ENCODE peak calls at places on chromosomes 4 and X, in six cellular contexts. E is HepG2, J is H1, Z is HCT116, G is K562, A is esophagus muscularis mucosa. L is an unnamed sample.

GRCh38 chrX:68018248-68019203 is 414.8 kb downstream of the OPHN1 start:
- DNase-seq in G (peak), E (peak), J (peak), Z (peak), A (no peak), L (no peak)

GRCh38 chrX:153981771-153982533 is 9.4 kb downstream of the TMEM187 start:
- DNase-seq in E (no peak), G (no peak), Z (no peak), A (no peak), J (no peak), L (no peak)

GRCh38 chrX:23228950-23229448 is 105.7 kb upstream of the PTCHD1 start:
- DNase-seq in E (no peak), A (no peak), G (no peak), J (no peak), Z (no peak), L (no peak)

GRCh38 chr4:115090483-115091075 is 22.8 kb downstream of the NDST4 start:
- DNase-seq in A (no peak), G (peak), E (peak), Z (peak), J (no peak), L (no peak)

GRCh38 chr4:29558789-29559188 is 1161.4 kb upstream of the PCDH7 start:
- DNase-seq in J (no peak), G (no peak), E (no peak), Z (no peak), A (no peak), L (no peak)

GRCh38 chrX:22795680-22796079 is 204.1 kb upstream of the DDX53 start:
- DNase-seq in G (no peak), A (no peak), J (no peak), E (no peak), Z (no peak), L (no peak)

GRCh38 chrX:12197030-12197429 is 58.8 kb downstream of the FRMPD4 start:
- DNase-seq in J (no peak), E (no peak), A (no peak), G (no peak), Z (no peak), L (no peak)

GRCh38 chr4:24537025-24537424 is 47.3 kb downstream of the DHX15 start:
- DNase-seq in E (no peak), G (no peak), Z (no peak), A (no peak), J (no peak), L (no peak)

GRCh38 chr4:138734746-138735145 is 280.8 kb upstream of the NOCT start:
- DNase-seq in E (no peak), A (no peak), G (no peak), Z (no peak), J (no peak), L (no peak)

GRCh38 chr4:101020956-101021355 is 326.4 kb downstream of the PPP3CA start:
- DNase-seq in E (no peak), Z (peak), A (no peak), J (no peak), G (no peak), L (no peak)

GRCh38 chr4:115274545-115274944 is 161.1 kb upstream of the NDST4 start:
- DNase-seq in E (no peak), Z (no peak), J (no peak), A (no peak), G (no peak), L (no peak)

GRCh38 chr4:22179124-22179874 is 230.7 kb upstream of the KCNIP4 start:
- DNase-seq in G (no peak), E (no peak), A (no peak), J (no peak), Z (no peak), L (no peak)

GRCh38 chr4:175560628-175561027 is 251.4 kb downstream of the GPM6A start:
- DNase-seq in E (no peak), G (no peak), A (no peak), J (no peak), Z (peak), L (no peak)

GRCh38 chrX:151694121-151694520 is 1.1 kb upstream of the PRRG3 start:
- DNase-seq in G (no peak), J (no peak), A (no peak), Z (no peak), E (no peak), L (no peak)

GRCh38 chrX:40156472-40157227 is 58.9 kb upstream of the BCOR start:
- DNase-seq in E (no peak), G (no peak), Z (no peak), J (no peak), A (no peak), L (no peak)

GRCh38 chr4:3046149-3046548 is 28.2 kb downstream of the HTT-AS start:
- DNase-seq in Z (no peak), A (no peak), E (no peak), G (no peak), J (no peak), L (no peak)

GRCh38 chr4:142218726-142219125 is 582.3 kb downstream of the IL15 start:
- DNase-seq in Z (no peak), E (no peak), J (no peak), G (no peak), A (no peak), L (no peak)

GRCh38 chrX:1387141-1387776 is 4.7 kb downstream of the SLC25A6 start:
- DNase-seq in J (no peak), G (no peak), Z (no peak), A (no peak), E (no peak), L (no peak)

GRCh38 chrX:1385251-1385794 is 6.6 kb downstream of the SLC25A6 start:
- DNase-seq in Z (no peak), E (no peak), A (no peak), J (no peak), G (no peak), L (no peak)

GRCh38 chrX:1386338-1387127 is 5.4 kb downstream of the SLC25A6 start:
- DNase-seq in Z (no peak), A (no peak), E (no peak), J (no peak), G (no peak), L (no peak)

GRCh38 chrX:1384738-1385250 is 7.1 kb downstream of the SLC25A6 start:
- DNase-seq in J (no peak), G (peak), A (no peak), Z (no peak), E (no peak), L (no peak)

GRCh38 chrX:1385824-1386223 is 6.1 kb downstream of the SLC25A6 start:
- DNase-seq in A (no peak), Z (no peak), E (no peak), G (no peak), J (no peak), L (no peak)
- TF ChIP-seq POLR2AphosphoS5 in A (no peak), Z (no peak), E (no peak), G (no peak), J (peak), L (peak)

DNA sequence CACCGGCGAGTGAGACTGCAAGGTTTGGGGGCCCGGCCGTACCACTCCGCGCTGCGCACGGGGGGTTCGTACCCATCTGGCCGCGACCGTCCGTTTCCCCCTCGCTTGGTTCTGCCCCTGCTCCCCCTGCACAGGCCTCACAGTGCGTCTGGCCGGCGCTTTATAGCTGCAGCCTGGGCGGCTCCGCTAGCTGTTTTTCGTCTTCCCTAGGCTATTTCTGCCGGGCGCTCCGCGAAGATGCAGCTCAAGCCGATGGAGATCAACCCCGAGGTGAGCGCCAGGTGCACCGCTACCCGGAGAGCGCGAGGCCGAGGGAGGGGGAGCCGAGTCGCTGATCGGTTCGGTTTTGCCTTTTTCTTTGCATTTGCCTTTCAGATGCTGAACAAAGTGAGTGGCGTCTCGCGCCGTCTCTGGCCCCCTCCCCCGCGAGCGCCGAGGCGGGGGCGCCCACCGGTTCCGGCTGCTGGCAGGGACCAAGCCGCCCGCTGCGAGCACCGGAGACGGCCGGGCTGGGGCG is at the start of gene UCHL1:
- DNase-seq in G (no peak), Z (no peak), A (no peak), E (no peak), J (peak), L (peak)
- TF ChIP-seq POLR2A in G (no peak), Z (no peak), A (no peak), E (no peak), J (peak), L (no peak)

GRCh38 chr4:176945314-176945713 is 152.6 kb upstream of the VEGFC start:
- DNase-seq in A (no peak), E (no peak), Z (no peak), G (no peak), J (no peak), L (no peak)

GRCh38 chr4:176939445-176939844 is 146.7 kb upstream of the VEGFC start:
- DNase-seq in G (no peak), J (no peak), Z (no peak), A (no peak), E (no peak), L (no peak)
- TF ChIP-seq POLR2AphosphoS5 in G (no peak), J (no peak), Z (no peak), A (no peak), E (no peak), L (no peak)

GRCh38 chrX:101552714-101553113 is 2.4 kb downstream of the ARMCX1 start:
- DNase-seq in A (no peak), Z (no peak), E (no peak), J (no peak), G (no peak), L (no peak)

GRCh38 chrX:101550825-101551767 is 749 bp downstream of the ARMCX1 start:
- DNase-seq in E (no peak), A (no peak), G (peak), J (no peak), Z (no peak), L (no peak)

DNA sequence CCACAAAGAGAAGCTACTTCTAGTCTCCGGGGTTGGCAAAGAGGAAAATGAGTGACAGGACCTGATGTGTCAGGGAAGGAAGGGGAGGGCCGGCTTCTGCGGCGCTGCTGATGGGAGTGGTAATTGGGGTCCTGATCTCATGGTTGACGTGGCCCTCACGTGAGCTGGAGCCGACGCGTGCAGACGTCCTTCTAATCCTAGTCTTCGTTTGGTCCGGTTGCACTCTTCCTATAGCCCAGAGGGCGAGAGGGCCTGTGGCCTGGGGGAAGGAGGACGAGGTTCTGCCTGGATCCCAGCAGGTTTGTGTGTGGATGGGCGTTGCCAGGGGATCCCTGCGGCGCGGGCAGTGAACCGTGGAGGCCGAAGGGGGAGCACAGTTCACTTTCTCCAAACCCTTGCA is at the start of gene ARMCX1:
- DNase-seq in Z (no peak), G (peak), A (peak), E (no peak), J (peak), L (peak)
- TF ChIP-seq POLR2A in Z (no peak), G (no peak), A (no peak), E (no peak), J (no peak), L (no peak)

DNA sequence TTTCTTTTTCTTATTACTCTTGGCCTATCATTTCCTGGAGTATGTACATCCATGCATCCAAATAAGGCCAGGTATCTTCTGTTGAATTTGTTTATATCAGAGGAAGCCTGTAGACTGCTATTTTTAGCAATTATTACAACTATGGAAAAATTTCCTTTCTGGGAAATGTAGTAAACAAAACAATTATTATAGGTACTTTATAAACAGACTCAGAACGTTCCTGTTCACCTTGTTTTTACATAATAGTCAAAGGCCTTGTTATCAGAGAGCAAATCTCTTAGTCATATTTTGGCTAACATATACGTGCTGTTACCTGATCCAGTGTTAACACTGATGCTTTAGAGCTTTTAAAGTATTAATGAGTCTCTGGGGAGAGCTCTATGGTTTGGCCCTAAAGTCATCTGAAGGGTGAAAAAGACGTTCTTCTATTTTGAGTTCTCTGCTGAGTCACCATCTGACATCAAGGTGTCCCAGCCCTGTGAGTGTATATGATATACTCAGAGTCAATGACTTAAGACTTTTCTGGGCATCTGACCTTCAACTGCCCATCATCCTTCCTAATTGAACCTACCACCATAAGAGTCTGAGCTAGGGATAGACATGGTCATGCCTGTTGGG is 7.3 kb downstream of the SPARCL1 start:
- DNase-seq in Z (peak), A (no peak), J (no peak), G (peak), E (no peak), L (no peak)
- TF ChIP-seq POLR2AphosphoS5 in Z (no peak), A (no peak), J (no peak), G (no peak), E (no peak), L (no peak)

DNA sequence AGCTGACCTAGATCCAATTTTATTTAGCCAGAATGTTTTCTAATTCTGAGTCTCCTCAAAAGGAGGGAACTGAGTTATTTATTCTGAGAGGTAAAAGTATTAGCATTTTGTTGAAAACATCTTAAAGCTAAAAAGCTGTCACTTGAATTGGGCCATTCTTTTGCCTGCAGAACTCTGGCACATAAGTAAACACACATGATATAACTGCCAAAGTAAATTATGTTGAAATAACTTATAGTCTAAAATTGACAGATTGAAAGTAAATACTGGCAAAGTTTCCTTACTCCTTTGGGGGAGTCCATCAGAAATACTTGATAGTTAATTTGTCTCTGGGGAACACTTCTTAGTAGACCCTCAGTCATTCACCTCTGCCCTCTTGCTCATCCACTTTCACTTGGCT is 38.3 kb upstream of the SLC25A4 start:
- DNase-seq in J (no peak), A (no peak), G (no peak), E (no peak), Z (no peak), L (no peak)
- TF ChIP-seq POLR2A in J (no peak), A (no peak), G (no peak), E (no peak), Z (no peak), L (no peak)

DNA sequence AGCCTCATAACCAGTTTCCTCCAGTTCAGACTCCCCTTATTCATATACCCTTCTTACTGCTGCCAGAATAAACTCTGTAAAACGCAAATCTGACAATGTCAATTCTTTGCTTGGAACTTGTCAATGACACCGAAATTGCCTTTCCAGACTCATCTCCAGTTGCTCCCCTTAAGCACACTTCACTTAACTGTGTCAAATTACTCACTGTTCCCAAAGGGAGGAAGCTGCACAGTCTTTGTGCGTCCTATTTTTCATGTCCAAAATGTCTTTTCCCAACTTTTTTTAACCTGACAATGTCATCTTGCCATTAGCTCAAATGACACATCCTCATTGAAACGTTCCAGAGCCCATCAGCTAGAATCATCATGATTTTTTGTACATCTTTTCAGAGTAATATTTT is 867.3 kb downstream of the RPA4 start:
- DNase-seq in A (no peak), J (no peak), Z (no peak), G (no peak), E (no peak), L (no peak)
- TF ChIP-seq POLR2AphosphoS5 in A (no peak), J (no peak), Z (no peak), G (no peak), E (no peak), L (no peak)

GRCh38 chr4:119626420-119626819 is 2.2 kb downstream of the PDE5A start:
- DNase-seq in J (no peak), A (no peak), Z (no peak), G (no peak), E (no peak), L (no peak)

GRCh38 chr4:119626943-119627266 is 1.7 kb downstream of the PDE5A start:
- DNase-seq in Z (no peak), E (no peak), G (no peak), A (no peak), J (no peak), L (no peak)

GRCh38 chr4:119629142-119629471 is 503 bp upstream of the PDE5A start:
- DNase-seq in G (no peak), A (no peak), Z (no peak), E (no peak), J (no peak), L (no peak)

GRCh38 chr4:119627267-119628190 is 1.1 kb downstream of the PDE5A start:
- DNase-seq in G (peak), J (peak), E (no peak), A (peak), Z (peak), L (peak)

DNA sequence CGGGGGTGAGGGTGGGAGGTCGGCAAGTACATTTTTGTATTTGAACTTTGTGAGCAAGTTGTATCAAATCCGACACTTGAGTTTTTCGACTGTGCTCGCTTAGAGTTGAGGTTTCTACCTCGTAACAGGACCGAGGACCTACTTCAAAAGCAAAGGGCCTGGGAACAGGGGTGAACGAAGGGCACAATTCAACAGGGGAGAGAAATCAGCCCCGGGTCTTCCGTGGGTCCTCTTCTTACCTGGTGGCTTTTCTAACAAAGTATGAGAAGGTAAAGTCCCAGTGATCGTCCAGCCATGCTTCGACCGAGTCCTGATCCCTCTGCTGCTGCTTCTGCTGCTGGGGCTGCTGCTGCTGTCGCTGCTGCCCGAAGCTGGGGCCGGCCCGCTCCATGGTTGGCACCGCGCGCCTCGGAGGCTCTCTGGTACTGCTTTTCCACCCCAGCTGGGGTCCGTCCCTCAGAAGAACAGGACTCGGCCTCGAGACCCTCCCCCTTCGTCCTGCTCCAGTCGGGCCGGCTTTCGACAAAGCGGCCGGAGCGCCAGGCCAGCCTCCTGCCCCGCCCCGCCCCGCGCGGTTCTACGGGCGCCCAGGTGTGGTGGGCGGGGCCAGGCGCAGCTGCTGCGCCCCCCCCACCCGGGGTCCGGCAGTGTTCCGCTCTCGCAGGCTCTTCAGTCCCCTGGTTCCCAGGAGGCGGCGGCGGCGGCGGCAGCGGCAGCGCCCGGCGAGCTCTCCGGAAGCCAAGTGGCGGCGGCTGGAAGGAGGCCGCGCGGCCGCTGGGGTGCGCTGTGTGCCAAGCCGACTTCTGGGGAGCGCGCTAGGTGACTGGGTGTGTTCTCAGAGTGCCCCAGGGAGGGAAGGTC is at the start of gene PDE5A:
- DNase-seq in A (peak), J (peak), Z (peak), G (peak), E (peak), L (peak)
- TF ChIP-seq POLR2A in A (no peak), J (peak), Z (no peak), G (no peak), E (no peak), L (no peak)

GRCh38 chr4:65839288-65839919 is 169.1 kb upstream of the EPHA5 start:
- DNase-seq in G (no peak), Z (no peak), J (no peak), A (no peak), E (no peak), L (no peak)
- TF ChIP-seq POLR2AphosphoS5 in G (no peak), Z (no peak), J (no peak), A (no peak), E (no peak), L (no peak)

GRCh38 chrX:48508400-48509244 is at the start of gene PORCN:
- DNase-seq in Z (no peak), E (peak), J (no peak), A (peak), G (peak), L (peak)
- TF ChIP-seq POLR2A in Z (no peak), E (peak), J (no peak), A (no peak), G (peak), L (peak)

L was measured in GM12891.